ENCODE peak calls at places on chromosome 6, in four cellular contexts. U, F, C and T are unnamed samples.

GRCh38 chr6:43269273-43270007 is 26.2 kb downstream of the TTBK1 start:
- DNase-seq in U (no peak), F (peak; percentile 74), C (no peak), T (no peak)

GRCh38 chr6:137218473-137218916 is 690 bp downstream of the IFNGR1 start:
- DNase-seq in U (no peak), F (no peak), C (peak; percentile 60), T (peak; percentile 33)

GRCh38 chr6:106133040-106133439 is 46.9 kb downstream of the PRDM1 start:
- DNase-seq in U (no peak), F (no peak), C (no peak), T (no peak)

GRCh38 chr6:64538760-64539159 is 903.2 kb downstream of the PHF3 start:
- DNase-seq in U (no peak), F (no peak), C (no peak), T (no peak)

GRCh38 chr6:75934643-75935472 is 137.6 kb downstream of the IMPG1 start:
- DNase-seq in U (peak; percentile 35), F (no peak), C (peak; percentile 83), T (peak; percentile 87)

GRCh38 chr6:42338573-42339218 is 113.0 kb downstream of the TRERF1 start:
- DNase-seq in U (peak; percentile 97), F (no peak), C (peak; percentile 98), T (peak; percentile 94)

GRCh38 chr6:152532556-152533422 is 104.4 kb downstream of the SYNE1 start:
- DNase-seq in U (no peak), F (no peak), C (peak; percentile 27), T (no peak)

GRCh38 chr6:31738048-31738979 is 1.5 kb upstream of the MSH5 start:
- DNase-seq in U (no peak), F (no peak), C (peak; percentile 73), T (peak; percentile 92)

GRCh38 chr6:151534576-151534975 is 40.8 kb downstream of the CCDC170 start:
- DNase-seq in U (no peak), F (no peak), C (no peak), T (no peak)

GRCh38 chr6:109258129-109258528 is 124.1 kb downstream of the CD164 start:
- DNase-seq in U (no peak), F (no peak), C (no peak), T (no peak)

GRCh38 chr6:3518356-3518841 is 61.5 kb upstream of the SLC22A23 start:
- DNase-seq in U (peak; percentile 73), F (no peak), C (peak; percentile 90), T (no peak)

DNA sequence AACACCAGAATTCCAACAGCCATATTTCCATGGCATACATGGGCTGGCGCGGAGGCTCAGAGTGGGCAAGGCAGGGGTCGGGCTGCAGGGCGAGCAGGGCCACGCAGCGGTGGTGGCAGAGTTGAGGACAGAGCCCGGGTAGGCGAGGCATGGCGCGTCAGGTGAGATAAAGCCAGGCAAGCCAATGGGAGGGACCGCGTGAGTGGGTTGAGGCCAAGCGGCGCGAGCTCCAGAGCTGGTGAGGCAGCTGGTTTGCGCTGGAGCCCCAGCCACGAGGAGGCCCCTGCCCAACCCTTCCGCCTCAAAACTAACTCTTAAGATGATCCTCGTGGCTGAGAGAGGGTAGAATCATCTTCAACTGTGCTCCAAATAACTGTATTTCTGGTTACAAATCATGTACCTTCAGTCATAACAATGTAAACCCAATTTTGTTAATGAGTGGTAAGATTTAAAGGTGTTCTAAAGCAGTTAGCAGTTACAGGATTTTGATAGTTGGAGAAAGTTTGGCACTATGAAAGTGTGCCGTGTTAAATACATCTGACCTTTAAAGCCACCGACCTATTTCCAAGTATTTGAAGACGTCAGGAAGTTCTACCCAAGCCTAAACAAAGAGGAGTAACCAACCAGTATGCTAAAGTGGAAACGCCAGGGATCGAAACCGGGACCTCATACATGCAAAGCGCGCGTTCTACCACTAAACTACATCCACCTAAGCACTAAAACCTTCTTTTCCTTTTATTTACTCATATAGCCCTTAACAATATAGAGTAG is 107.9 kb downstream of the GPX5 start:
- DNase-seq in U (no peak), F (no peak), C (no peak), T (no peak)
- H3K27me3 ChIP-seq in U (peaks cover 16% of the 10 kb centered on the region), F (peaks cover 7% of the 10 kb centered on the region), C (no peaks in the 10 kb centered on the region), T (peaks cover 6% of the 10 kb centered on the region)

DNA sequence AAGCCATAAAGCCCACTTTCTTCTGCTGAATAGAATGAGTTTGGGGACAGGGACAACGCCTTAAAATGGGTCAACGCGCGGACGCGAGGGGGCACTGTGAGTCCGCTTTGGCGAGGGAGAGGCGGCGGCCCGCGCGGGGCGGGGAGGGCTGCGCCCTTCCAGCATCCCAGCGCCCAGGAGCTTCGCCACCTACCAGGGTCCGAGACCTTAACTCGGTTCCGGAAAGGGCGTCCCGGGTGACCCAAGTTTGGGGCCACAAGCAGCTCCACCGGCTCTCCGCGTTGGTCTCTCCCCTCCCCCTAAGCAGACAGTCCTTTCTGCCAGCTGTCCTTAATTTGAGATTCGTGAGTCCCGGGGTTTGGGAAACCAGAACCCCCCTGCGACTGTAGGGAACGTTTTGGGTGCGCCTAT is 1.8 kb upstream of the SAMD5 start:
- DNase-seq in U (no peak), F (peak; percentile 81), C (peak; percentile 64), T (peak; percentile 62)
- H3K27me3 ChIP-seq in U (peaks cover 3% of the 10 kb centered on the region), F (no peaks in the 10 kb centered on the region), C (no peaks in the 10 kb centered on the region), T (peaks cover 75% of the 10 kb centered on the region)

DNA sequence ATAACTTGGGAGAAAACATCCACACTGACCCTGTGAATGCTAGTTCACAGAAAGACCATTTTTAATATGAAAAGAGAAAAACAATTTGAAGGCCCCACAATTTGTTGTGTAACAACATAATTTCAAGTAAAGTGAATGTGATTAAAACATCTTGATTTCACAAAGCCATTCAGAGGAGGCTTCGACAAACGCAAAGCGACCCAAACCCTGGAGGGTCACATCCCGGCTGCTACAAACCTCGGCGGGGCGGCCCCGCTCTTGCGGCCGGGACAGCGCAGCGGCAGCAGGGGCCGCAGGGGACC is 14.0 kb downstream of the FOXC1 start:
- DNase-seq in U (no peak), F (no peak), C (no peak), T (no peak)
- H3K27me3 ChIP-seq in U (peaks cover 1% of the 10 kb centered on the region), F (no peaks in the 10 kb centered on the region), C (no peaks in the 10 kb centered on the region), T (peaks cover 97% of the 10 kb centered on the region)

GRCh38 chr6:143677577-143677890 is 231 bp upstream of the PHACTR2 start:
- DNase-seq in U (no peak), F (no peak), C (no peak), T (no peak)
- H3K27me3 ChIP-seq in U (no peaks in the 10 kb centered on the region), F (no peaks in the 10 kb centered on the region), C (no peaks in the 10 kb centered on the region), T (no peaks in the 10 kb centered on the region)

DNA sequence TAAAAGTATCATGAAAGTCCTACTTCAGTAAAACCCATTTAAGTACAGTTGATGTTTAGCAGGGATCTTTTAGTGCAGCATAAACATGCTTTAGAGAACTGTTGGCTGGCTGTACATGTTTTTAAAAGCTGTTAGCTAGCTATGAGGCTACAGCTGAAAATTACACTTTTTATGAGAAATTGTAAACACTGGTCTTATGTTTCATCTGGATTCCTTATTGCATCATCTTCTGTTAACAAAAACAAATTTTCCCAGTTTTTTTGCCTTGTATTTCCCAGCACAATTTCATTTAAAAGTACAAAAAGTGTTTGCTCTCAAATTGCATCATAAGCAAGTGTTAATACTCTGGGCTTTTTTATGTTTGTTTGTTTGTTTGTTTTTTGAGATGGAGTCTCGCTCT is 18.3 kb upstream of the HLA-E start:
- DNase-seq in U (no peak), F (no peak), C (no peak), T (no peak)
- H3K27me3 ChIP-seq in U (peaks cover 19% of the 10 kb centered on the region), F (peaks cover 36% of the 10 kb centered on the region), C (peaks cover 37% of the 10 kb centered on the region), T (peaks cover 51% of the 10 kb centered on the region)

DNA sequence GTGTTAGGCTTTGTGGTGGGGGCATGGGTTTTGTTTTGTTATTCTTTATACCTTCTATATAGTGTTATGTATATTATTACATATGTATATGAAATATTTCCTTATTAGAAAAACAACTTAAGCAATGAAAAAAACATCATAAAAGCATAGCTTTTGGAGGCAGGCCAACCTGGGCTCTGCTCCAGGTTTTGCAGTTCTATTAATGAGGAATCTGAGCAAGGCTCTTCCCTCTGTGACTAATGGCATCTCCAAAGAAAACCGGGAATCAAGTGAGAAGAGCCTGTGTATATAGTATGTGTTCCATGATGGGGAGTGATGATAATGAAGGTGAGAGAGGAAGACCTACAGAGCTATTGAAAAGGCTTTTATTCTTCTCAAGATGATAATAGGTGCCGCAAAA is 291.1 kb downstream of the CLIC5 start:
- DNase-seq in U (peak; percentile 55), F (no peak), C (peak; percentile 86), T (peak; percentile 89)
- H3K27me3 ChIP-seq in U (no peaks in the 10 kb centered on the region), F (no peaks in the 10 kb centered on the region), C (no peaks in the 10 kb centered on the region), T (no peaks in the 10 kb centered on the region)

GRCh38 chr6:107683183-107683582 is 140.9 kb downstream of the SCML4 start:
- DNase-seq in U (no peak), F (no peak), C (no peak), T (no peak)
- H3K27me3 ChIP-seq in U (peaks cover 1% of the 10 kb centered on the region), F (no peaks in the 10 kb centered on the region), C (no peaks in the 10 kb centered on the region), T (no peaks in the 10 kb centered on the region)